ENCODE peak calls at places on chromosomes 7 and 10, in seven cellular contexts. V is GM12878, Y is IMR-90, I is adipocyte, H is NT2/D1, N is fibroblast of lung, O is kidney. Z is an unnamed sample.

GRCh38 chr10:52578871-52579405 is 193.6 kb downstream of the MBL2 start:
- DNase-seq in V (no peak), Y (peak; percentile 77), I (peak; percentile 70), H (no peak), N (peak; percentile 58), O (no peak), Z (no peak)

GRCh38 chr10:19767876-19768275 is 48.4 kb upstream of the PLXDC2 start:
- DNase-seq in V (no peak), Y (no peak), I (no peak), H (peak; percentile 16), N (no peak), O (no peak), Z (no peak)

GRCh38 chr7:141575654-141576448 is 24.6 kb downstream of the AGK start:
- DNase-seq in V (no peak), Y (peak; percentile 64), I (peak; percentile 8), H (no peak), N (no peak), O (no peak), Z (no peak)

GRCh38 chr10:111677747-111678146 is 505.8 kb downstream of the GPAM start:
- DNase-seq in V (no peak), Y (no peak), I (no peak), H (no peak), N (peak; percentile 2), O (no peak), Z (no peak)

GRCh38 chr10:127470911-127471310 is 78.2 kb upstream of the NPS start:
- DNase-seq in V (no peak), Y (no peak), I (no peak), H (no peak), N (no peak), O (no peak), Z (no peak)

GRCh38 chr10:90481326-90481923 is 376.4 kb downstream of the HTR7 start:
- DNase-seq in V (no peak), Y (no peak), I (no peak), H (no peak), N (no peak), O (no peak), Z (no peak)

GRCh38 chr10:6581750-6582697 is 1.9 kb upstream of the PRKCQ start:
- DNase-seq in V (no peak), Y (no peak), I (no peak), H (no peak), N (no peak), O (no peak), Z (no peak)

GRCh38 chr10:97590082-97590747 is 694 bp downstream of the C10orf62 start:
- DNase-seq in V (no peak), Y (no peak), I (no peak), H (no peak), N (no peak), O (no peak), Z (no peak)

GRCh38 chr7:131327049-131327625 is 539 bp upstream of the MKLN1 start:
- DNase-seq in V (no peak), Y (peak; percentile 79), I (peak; percentile 80), H (no peak), N (peak; percentile 77), O (no peak), Z (peak; percentile 49)

GRCh38 chr10:100522107-100522811 is 2.6 kb upstream of the SEC31B start:
- DNase-seq in V (no peak), Y (peak; percentile 55), I (no peak), H (no peak), N (no peak), O (no peak), Z (no peak)

GRCh38 chr7:155560982-155561686 is 14.8 kb upstream of the CNPY1 start:
- DNase-seq in V (no peak), Y (no peak), I (no peak), H (no peak), N (no peak), O (peak; percentile 28), Z (no peak)

GRCh38 chr10:28367865-28368541 is 65.1 kb upstream of the MPP7 start:
- DNase-seq in V (peak; percentile 68), Y (no peak), I (peak; percentile 19), H (no peak), N (peak; percentile 11), O (no peak), Z (no peak)

GRCh38 chr7:155860840-155861479 is 48.7 kb upstream of the SHH start:
- DNase-seq in V (no peak), Y (peak; percentile 64), I (peak; percentile 45), H (no peak), N (peak; percentile 43), O (peak; percentile 90), Z (no peak)

GRCh38 chr7:83677180-83677866 is 28.4 kb upstream of the SEMA3E start:
- DNase-seq in V (no peak), Y (peak; percentile 94), I (peak; percentile 95), H (no peak), N (peak; percentile 96), O (peak; percentile 21), Z (no peak)

GRCh38 chr7:7443951-7444350 is 91.7 kb downstream of the COL28A1 start:
- DNase-seq in V (no peak), Y (no peak), I (no peak), H (no peak), N (no peak), O (no peak), Z (no peak)

GRCh38 chr7:104005197-104005596 is 15.7 kb upstream of the RELN start:
- DNase-seq in V (no peak), Y (peak; percentile 53), I (no peak), H (no peak), N (peak; percentile 23), O (no peak), Z (no peak)

GRCh38 chr10:16816830-16817124 is 447 bp downstream of the RSU1 start:
- DNase-seq in V (no peak), Y (peak; percentile 33), I (no peak), H (no peak), N (no peak), O (no peak), Z (no peak)

GRCh38 chr10:47033081-47033480 is 121.9 kb downstream of the PTPN20 start:
- DNase-seq in V (no peak), Y (no peak), I (no peak), H (no peak), N (no peak), O (no peak), Z (no peak)

GRCh38 chr10:129719889-129720590 is 244.0 kb downstream of the EBF3 start:
- DNase-seq in V (no peak), Y (no peak), I (no peak), H (no peak), N (no peak), O (peak; percentile 26), Z (no peak)

GRCh38 chr10:712575-712974 is 23.1 kb upstream of the DIP2C start:
- DNase-seq in V (no peak), Y (no peak), I (no peak), H (no peak), N (no peak), O (no peak), Z (no peak)

GRCh38 chr10:97737770-97738265 is 890 bp downstream of the ZFYVE27 start:
- DNase-seq in V (no peak), Y (peak; percentile 56), I (no peak), H (no peak), N (peak; percentile 47), O (no peak), Z (no peak)

GRCh38 chr7:98870071-98870651 is 347 bp upstream of the TMEM130 start:
- DNase-seq in V (peak; percentile 31), Y (peak; percentile 50), I (peak; percentile 89), H (no peak), N (peak; percentile 55), O (peak; percentile 82), Z (peak; percentile 99)

GRCh38 chr10:60662917-60663614 is 115.2 kb upstream of the CDK1 start:
- DNase-seq in V (no peak), Y (peak; percentile 47), I (no peak), H (no peak), N (peak; percentile 78), O (no peak), Z (peak; percentile 43)

GRCh38 chr7:92793656-92794205 is 42.6 kb downstream of the CDK6 start:
- DNase-seq in V (no peak), Y (peak; percentile 38), I (peak; percentile 86), H (no peak), N (no peak), O (no peak), Z (no peak)

GRCh38 chr10:73469579-73469978 is 26.2 kb downstream of the PPP3CB start:
- DNase-seq in V (no peak), Y (no peak), I (no peak), H (no peak), N (no peak), O (no peak), Z (no peak)
- H3K9ac ChIP-seq in V (no peak overlapping the region), Y (no peak overlapping the region), I (no peak overlapping the region), H (no peak overlapping the region), N (no peak overlapping the region), O (no peak overlapping the region), Z (no peak overlapping the region)

DNA sequence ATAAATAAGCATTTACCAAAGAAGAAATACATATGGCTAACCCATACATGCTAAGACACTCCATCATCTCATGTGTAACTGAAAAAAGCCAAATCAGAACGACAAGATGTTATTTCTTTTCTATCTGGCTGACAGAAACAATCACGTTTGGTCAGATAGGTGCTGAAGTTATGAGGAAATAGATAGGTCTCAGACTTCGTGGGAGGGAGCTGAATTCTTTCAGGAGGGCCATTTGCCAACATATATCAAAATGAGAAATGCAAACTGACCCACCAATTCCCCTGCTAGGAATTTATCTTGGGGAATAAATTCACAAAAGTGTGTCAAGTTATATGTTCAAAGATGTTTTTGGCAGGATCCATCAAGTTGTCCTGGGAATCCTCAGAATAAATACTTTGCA is 32.6 kb downstream of the SH3PXD2A start:
- DNase-seq in V (no peak), Y (no peak), I (no peak), H (no peak), N (peak; percentile 16), O (no peak), Z (no peak)
- H3K4me1 ChIP-seq in V (no peaks in the 10 kb centered on the region), Y (peaks cover 19% of the 10 kb centered on the region), I (peaks cover 10% of the 10 kb centered on the region), H (peaks cover 2% of the 10 kb centered on the region), N (peaks cover 12% of the 10 kb centered on the region), O (no peaks in the 10 kb centered on the region), Z (no peaks in the 10 kb centered on the region)

DNA sequence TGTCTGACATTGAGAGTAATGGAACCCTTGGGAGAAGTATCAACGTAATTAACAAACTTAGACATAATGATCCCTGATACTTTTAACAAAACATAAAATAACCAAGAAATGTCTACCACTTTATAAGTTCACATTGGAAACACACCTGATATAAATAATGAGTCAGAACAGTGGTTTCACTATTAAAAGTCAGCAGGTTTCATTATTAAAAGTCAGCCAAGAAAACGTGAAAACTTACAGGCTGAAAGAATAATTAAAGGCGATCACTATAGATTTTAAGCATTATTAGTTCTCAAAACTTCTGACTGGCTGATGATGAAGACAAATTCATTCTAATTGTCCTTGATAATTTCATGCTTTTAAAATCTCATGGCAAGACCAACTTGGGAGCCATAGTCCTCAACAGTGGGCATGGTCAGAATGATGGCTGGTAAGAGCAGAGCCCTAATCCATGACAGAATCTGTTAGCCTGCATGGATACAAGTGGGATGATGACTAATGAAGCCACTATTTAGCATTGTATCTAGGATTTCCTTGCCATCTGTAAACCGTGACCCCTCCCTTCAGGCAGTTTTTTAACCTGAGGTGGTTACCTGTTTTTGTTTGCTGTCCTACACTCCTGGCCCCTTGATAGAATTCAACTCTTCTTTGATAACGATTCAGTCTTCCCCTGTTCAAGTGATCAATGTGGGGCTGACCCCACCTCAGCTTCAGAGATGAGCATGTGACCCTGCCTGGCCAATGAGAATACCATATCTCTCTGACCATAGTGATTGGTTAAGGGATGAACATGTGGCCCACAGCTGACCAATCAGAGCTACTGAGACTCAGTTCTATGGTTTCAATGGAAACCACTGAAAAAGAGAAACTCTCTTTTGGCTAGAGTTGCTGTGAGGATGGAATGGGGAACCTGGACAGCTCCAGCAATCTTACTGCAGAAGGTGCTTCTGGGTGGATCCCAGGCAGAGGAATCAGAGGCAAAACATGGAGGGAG is 151.0 kb downstream of the PLPP4 start:
- DNase-seq in V (no peak), Y (no peak), I (no peak), H (no peak), N (peak; percentile 59), O (no peak), Z (no peak)
- H3K9ac ChIP-seq in V (no peak overlapping the region), Y (no peak overlapping the region), I (no peak overlapping the region), H (no peak overlapping the region), N (no peak overlapping the region), O (no peak overlapping the region), Z (no peak overlapping the region)

GRCh38 chr10:110499796-110500514 is 2.2 kb downstream of the DUSP5 start:
- DNase-seq in V (no peak), Y (peak; percentile 58), I (no peak), H (no peak), N (no peak), O (peak; percentile 17), Z (no peak)
- H3K4me1 ChIP-seq in V (peaks cover 46% of the 10 kb centered on the region), Y (peaks cover 31% of the 10 kb centered on the region), I (peaks cover 71% of the 10 kb centered on the region), H (peaks cover 8% of the 10 kb centered on the region), N (peaks cover 27% of the 10 kb centered on the region), O (peaks cover 15% of the 10 kb centered on the region), Z (peaks cover 53% of the 10 kb centered on the region)

Z was measured in Karpas-422.